ENCODE peak calls at places on chromosomes 16 and 17, in ten cellular contexts. One of them, this sample, is unnamed. For H3K4me1, the result is how much of the 10 kb centered on the place peaks cover.

GRCh38 chr17:74240637-74241036 is 27.3 kb downstream of the TTYH2 start:
- DNase-seq in left ventricle myocardium inferior: peak
- DNase-seq in PC-3: no peak
- DNase-seq in CD4-positive, CD25-positive, alpha-beta regulatory T cell: no peak
- DNase-seq in adrenal gland: no peak
- DNase-seq in pancreas: no peak
- DNase-seq in kidney: no peak
- DNase-seq in CD8-positive, alpha-beta memory T cell: no peak
- DNase-seq in A673: no peak
- DNase-seq in hepatocyte: peak
- DNase-seq in this sample: peak

GRCh38 chr17:19002805-19003542 is 1.6 kb downstream of the FAM83G start:
- DNase-seq in left ventricle myocardium inferior: no peak
- DNase-seq in PC-3: no peak
- DNase-seq in CD4-positive, CD25-positive, alpha-beta regulatory T cell: no peak
- DNase-seq in adrenal gland: no peak
- DNase-seq in pancreas: no peak
- DNase-seq in kidney: no peak
- DNase-seq in CD8-positive, alpha-beta memory T cell: peak
- DNase-seq in A673: no peak
- DNase-seq in hepatocyte: no peak
- DNase-seq in this sample: no peak

GRCh38 chr16:89924298-89924924 is 1.3 kb downstream of the TUBB3 start:
- DNase-seq in left ventricle myocardium inferior: no peak
- DNase-seq in PC-3: no peak
- DNase-seq in CD4-positive, CD25-positive, alpha-beta regulatory T cell: no peak
- DNase-seq in adrenal gland: no peak
- DNase-seq in pancreas: no peak
- DNase-seq in kidney: no peak
- DNase-seq in CD8-positive, alpha-beta memory T cell: peak
- DNase-seq in A673: peak
- DNase-seq in hepatocyte: peak
- DNase-seq in this sample: no peak

GRCh38 chr17:20262116-20262977 is 205.0 kb downstream of the LGALS9B start:
- DNase-seq in left ventricle myocardium inferior: no peak
- DNase-seq in PC-3: no peak
- DNase-seq in CD4-positive, CD25-positive, alpha-beta regulatory T cell: no peak
- DNase-seq in adrenal gland: no peak
- DNase-seq in pancreas: no peak
- DNase-seq in kidney: no peak
- DNase-seq in CD8-positive, alpha-beta memory T cell: peak
- DNase-seq in A673: no peak
- DNase-seq in hepatocyte: no peak
- DNase-seq in this sample: no peak

GRCh38 chr16:20799599-20799998 is 6.7 kb downstream of the ERI2 start:
- DNase-seq in left ventricle myocardium inferior: no peak
- DNase-seq in PC-3: peak
- DNase-seq in CD4-positive, CD25-positive, alpha-beta regulatory T cell: no peak
- DNase-seq in adrenal gland: no peak
- DNase-seq in pancreas: no peak
- DNase-seq in kidney: no peak
- DNase-seq in CD8-positive, alpha-beta memory T cell: no peak
- DNase-seq in A673: peak
- DNase-seq in hepatocyte: peak
- DNase-seq in this sample: no peak

GRCh38 chr17:53462393-53462811 is 360.3 kb upstream of the KIF2B start:
- DNase-seq in left ventricle myocardium inferior: no peak
- DNase-seq in PC-3: peak
- DNase-seq in CD4-positive, CD25-positive, alpha-beta regulatory T cell: no peak
- DNase-seq in adrenal gland: no peak
- DNase-seq in pancreas: no peak
- DNase-seq in kidney: no peak
- DNase-seq in CD8-positive, alpha-beta memory T cell: no peak
- DNase-seq in A673: no peak
- DNase-seq in hepatocyte: no peak
- DNase-seq in this sample: no peak

GRCh38 chr16:69711115-69711740 is 15.1 kb downstream of the NQO1 start:
- DNase-seq in left ventricle myocardium inferior: no peak
- DNase-seq in PC-3: peak
- DNase-seq in CD4-positive, CD25-positive, alpha-beta regulatory T cell: no peak
- DNase-seq in adrenal gland: peak
- DNase-seq in pancreas: peak
- DNase-seq in kidney: no peak
- DNase-seq in CD8-positive, alpha-beta memory T cell: no peak
- DNase-seq in A673: no peak
- DNase-seq in hepatocyte: no peak
- DNase-seq in this sample: peak

GRCh38 chr17:44908761-44909326 is 6.5 kb downstream of the GFAP start:
- DNase-seq in left ventricle myocardium inferior: no peak
- DNase-seq in PC-3: no peak
- DNase-seq in CD4-positive, CD25-positive, alpha-beta regulatory T cell: no peak
- DNase-seq in adrenal gland: no peak
- DNase-seq in pancreas: no peak
- DNase-seq in kidney: no peak
- DNase-seq in CD8-positive, alpha-beta memory T cell: no peak
- DNase-seq in A673: no peak
- DNase-seq in hepatocyte: no peak
- DNase-seq in this sample: no peak

GRCh38 chr16:80046848-80047247 is 446.3 kb upstream of the MAF start:
- DNase-seq in left ventricle myocardium inferior: no peak
- DNase-seq in PC-3: no peak
- DNase-seq in CD4-positive, CD25-positive, alpha-beta regulatory T cell: no peak
- DNase-seq in adrenal gland: no peak
- DNase-seq in pancreas: no peak
- DNase-seq in kidney: no peak
- DNase-seq in CD8-positive, alpha-beta memory T cell: no peak
- DNase-seq in A673: no peak
- DNase-seq in hepatocyte: no peak
- DNase-seq in this sample: no peak

GRCh38 chr16:80047796-80048649 is 447.5 kb upstream of the MAF start:
- DNase-seq in left ventricle myocardium inferior: no peak
- DNase-seq in PC-3: no peak
- DNase-seq in CD4-positive, CD25-positive, alpha-beta regulatory T cell: no peak
- DNase-seq in adrenal gland: no peak
- DNase-seq in pancreas: no peak
- DNase-seq in kidney: no peak
- DNase-seq in CD8-positive, alpha-beta memory T cell: no peak
- DNase-seq in A673: no peak
- DNase-seq in hepatocyte: no peak
- DNase-seq in this sample: no peak

GRCh38 chr16:80055831-80056230 is 455.3 kb upstream of the MAF start:
- DNase-seq in left ventricle myocardium inferior: no peak
- DNase-seq in PC-3: no peak
- DNase-seq in CD4-positive, CD25-positive, alpha-beta regulatory T cell: no peak
- DNase-seq in adrenal gland: no peak
- DNase-seq in pancreas: no peak
- DNase-seq in kidney: no peak
- DNase-seq in CD8-positive, alpha-beta memory T cell: no peak
- DNase-seq in A673: no peak
- DNase-seq in hepatocyte: no peak
- DNase-seq in this sample: no peak

GRCh38 chr16:80054656-80055055 is 454.1 kb upstream of the MAF start:
- DNase-seq in left ventricle myocardium inferior: no peak
- DNase-seq in PC-3: no peak
- DNase-seq in CD4-positive, CD25-positive, alpha-beta regulatory T cell: no peak
- DNase-seq in adrenal gland: no peak
- DNase-seq in pancreas: no peak
- DNase-seq in kidney: no peak
- DNase-seq in CD8-positive, alpha-beta memory T cell: no peak
- DNase-seq in A673: no peak
- DNase-seq in hepatocyte: no peak
- DNase-seq in this sample: no peak

DNA sequence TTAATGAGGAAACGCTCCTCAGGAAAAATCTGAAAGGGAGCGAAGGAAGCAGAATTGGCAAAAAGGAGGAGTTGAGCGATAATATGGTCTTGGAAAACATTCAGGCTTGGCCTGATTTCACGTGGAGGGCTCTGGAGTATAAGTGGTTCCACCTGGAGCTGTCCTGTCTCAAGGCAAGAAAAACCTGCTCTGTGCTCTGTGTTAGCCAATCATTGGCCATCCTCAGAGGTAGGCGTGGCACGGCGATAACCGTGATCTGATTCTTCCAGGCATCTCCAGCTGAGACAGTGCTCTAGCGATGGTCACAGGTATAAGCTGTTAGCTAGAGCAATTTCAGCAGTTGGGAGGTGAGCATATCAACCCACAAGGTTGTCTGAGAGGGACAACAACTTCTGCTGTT is 450.5 kb upstream of the MAF start:
- DNase-seq in left ventricle myocardium inferior: no peak
- DNase-seq in PC-3: no peak
- DNase-seq in CD4-positive, CD25-positive, alpha-beta regulatory T cell: no peak
- DNase-seq in adrenal gland: no peak
- DNase-seq in pancreas: no peak
- DNase-seq in kidney: no peak
- DNase-seq in CD8-positive, alpha-beta memory T cell: no peak
- DNase-seq in A673: no peak
- DNase-seq in hepatocyte: no peak
- DNase-seq in this sample: no peak
- H3K4me1 ChIP-seq in left ventricle myocardium inferior: under half
- H3K4me1 ChIP-seq in PC-3: under half
- H3K4me1 ChIP-seq in CD4-positive, CD25-positive, alpha-beta regulatory T cell: under half
- H3K4me1 ChIP-seq in adrenal gland: under half
- H3K4me1 ChIP-seq in pancreas: under half
- H3K4me1 ChIP-seq in kidney: under half
- H3K4me1 ChIP-seq in CD8-positive, alpha-beta memory T cell: under half
- H3K4me1 ChIP-seq in A673: under half
- H3K4me1 ChIP-seq in hepatocyte: under half
- H3K4me1 ChIP-seq in this sample: under half

DNA sequence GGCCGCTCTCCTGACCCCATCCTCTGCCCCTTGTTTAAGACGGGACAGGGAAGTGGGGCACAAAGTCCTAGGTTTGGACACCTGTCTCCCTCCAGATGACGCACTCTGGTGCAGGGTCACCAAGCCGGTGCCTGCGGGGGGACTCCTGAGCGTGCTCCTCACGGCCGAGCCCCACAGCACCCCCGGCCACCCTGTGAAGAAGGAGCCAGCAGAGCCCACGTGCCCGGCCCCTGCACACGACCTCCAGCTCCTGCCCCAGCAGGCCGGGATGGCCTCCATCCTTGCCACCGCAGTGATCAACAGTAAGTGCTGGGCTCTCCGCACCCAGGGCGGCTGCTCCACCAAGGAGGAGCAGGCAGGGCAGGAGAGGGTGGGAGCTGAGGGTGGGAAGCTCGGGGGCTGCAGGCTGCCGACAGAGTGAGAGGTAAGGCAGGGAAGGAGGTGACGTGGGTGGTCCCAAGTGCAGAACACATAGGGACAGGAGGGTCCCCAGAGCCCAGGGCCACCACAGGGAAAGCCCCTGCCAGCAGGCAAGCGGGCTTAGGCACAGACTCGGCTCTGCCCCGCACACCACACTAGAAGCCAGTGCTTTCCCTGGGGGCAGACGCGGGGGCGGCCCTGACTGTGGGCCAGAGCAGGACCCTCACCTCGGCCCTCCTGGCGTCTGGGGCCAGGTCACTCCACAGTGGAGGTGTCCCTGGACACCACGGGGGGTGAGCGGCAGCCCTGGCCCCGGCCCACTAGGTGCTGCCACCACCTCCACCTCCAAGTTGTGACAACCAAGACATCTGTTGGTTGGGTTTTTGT is 42.1 kb upstream of the ZC3H18 start:
- DNase-seq in left ventricle myocardium inferior: no peak
- DNase-seq in PC-3: no peak
- DNase-seq in CD4-positive, CD25-positive, alpha-beta regulatory T cell: no peak
- DNase-seq in adrenal gland: no peak
- DNase-seq in pancreas: peak
- DNase-seq in kidney: peak
- DNase-seq in CD8-positive, alpha-beta memory T cell: no peak
- DNase-seq in A673: no peak
- DNase-seq in hepatocyte: no peak
- DNase-seq in this sample: peak
- H3K4me1 ChIP-seq in left ventricle myocardium inferior: under half
- H3K4me1 ChIP-seq in PC-3: under half
- H3K4me1 ChIP-seq in CD4-positive, CD25-positive, alpha-beta regulatory T cell: under half
- H3K4me1 ChIP-seq in adrenal gland: under half
- H3K4me1 ChIP-seq in pancreas: under half
- H3K4me1 ChIP-seq in kidney: under half
- H3K4me1 ChIP-seq in CD8-positive, alpha-beta memory T cell: under half
- H3K4me1 ChIP-seq in A673: under half
- H3K4me1 ChIP-seq in hepatocyte: under half
- H3K4me1 ChIP-seq in this sample: under half

GRCh38 chr16:24838554-24839266 is 7.1 kb upstream of the SLC5A11 start:
- DNase-seq in left ventricle myocardium inferior: no peak
- DNase-seq in PC-3: peak
- DNase-seq in CD4-positive, CD25-positive, alpha-beta regulatory T cell: no peak
- DNase-seq in adrenal gland: peak
- DNase-seq in pancreas: no peak
- DNase-seq in kidney: no peak
- DNase-seq in CD8-positive, alpha-beta memory T cell: no peak
- DNase-seq in A673: peak
- DNase-seq in hepatocyte: peak
- DNase-seq in this sample: no peak
- H3K4me1 ChIP-seq in left ventricle myocardium inferior: under half
- H3K4me1 ChIP-seq in PC-3: under half
- H3K4me1 ChIP-seq in CD4-positive, CD25-positive, alpha-beta regulatory T cell: under half
- H3K4me1 ChIP-seq in adrenal gland: under half
- H3K4me1 ChIP-seq in pancreas: under half
- H3K4me1 ChIP-seq in kidney: under half
- H3K4me1 ChIP-seq in CD8-positive, alpha-beta memory T cell: under half
- H3K4me1 ChIP-seq in A673: under half
- H3K4me1 ChIP-seq in hepatocyte: under half
- H3K4me1 ChIP-seq in this sample: under half

GRCh38 chr16:22012241-22012640 is 4.3 kb downstream of the MOSMO start:
- DNase-seq in left ventricle myocardium inferior: no peak
- DNase-seq in PC-3: no peak
- DNase-seq in CD4-positive, CD25-positive, alpha-beta regulatory T cell: no peak
- DNase-seq in adrenal gland: no peak
- DNase-seq in pancreas: no peak
- DNase-seq in kidney: no peak
- DNase-seq in CD8-positive, alpha-beta memory T cell: no peak
- DNase-seq in A673: no peak
- DNase-seq in hepatocyte: no peak
- DNase-seq in this sample: no peak

GRCh38 chr16:22007509-22008214 is at the start of gene MOSMO:
- DNase-seq in left ventricle myocardium inferior: peak
- DNase-seq in PC-3: peak
- DNase-seq in CD4-positive, CD25-positive, alpha-beta regulatory T cell: peak
- DNase-seq in adrenal gland: peak
- DNase-seq in pancreas: peak
- DNase-seq in kidney: peak
- DNase-seq in CD8-positive, alpha-beta memory T cell: peak
- DNase-seq in A673: peak
- DNase-seq in hepatocyte: peak
- DNase-seq in this sample: peak

GRCh38 chr16:22014271-22014873 is 6.5 kb downstream of the MOSMO start:
- DNase-seq in left ventricle myocardium inferior: no peak
- DNase-seq in PC-3: no peak
- DNase-seq in CD4-positive, CD25-positive, alpha-beta regulatory T cell: no peak
- DNase-seq in adrenal gland: no peak
- DNase-seq in pancreas: no peak
- DNase-seq in kidney: no peak
- DNase-seq in CD8-positive, alpha-beta memory T cell: no peak
- DNase-seq in A673: no peak
- DNase-seq in hepatocyte: no peak
- DNase-seq in this sample: no peak

GRCh38 chr16:22008215-22009142 is 568 bp downstream of the MOSMO start:
- DNase-seq in left ventricle myocardium inferior: no peak
- DNase-seq in PC-3: no peak
- DNase-seq in CD4-positive, CD25-positive, alpha-beta regulatory T cell: peak
- DNase-seq in adrenal gland: peak
- DNase-seq in pancreas: peak
- DNase-seq in kidney: peak
- DNase-seq in CD8-positive, alpha-beta memory T cell: no peak
- DNase-seq in A673: no peak
- DNase-seq in hepatocyte: peak
- DNase-seq in this sample: peak

DNA sequence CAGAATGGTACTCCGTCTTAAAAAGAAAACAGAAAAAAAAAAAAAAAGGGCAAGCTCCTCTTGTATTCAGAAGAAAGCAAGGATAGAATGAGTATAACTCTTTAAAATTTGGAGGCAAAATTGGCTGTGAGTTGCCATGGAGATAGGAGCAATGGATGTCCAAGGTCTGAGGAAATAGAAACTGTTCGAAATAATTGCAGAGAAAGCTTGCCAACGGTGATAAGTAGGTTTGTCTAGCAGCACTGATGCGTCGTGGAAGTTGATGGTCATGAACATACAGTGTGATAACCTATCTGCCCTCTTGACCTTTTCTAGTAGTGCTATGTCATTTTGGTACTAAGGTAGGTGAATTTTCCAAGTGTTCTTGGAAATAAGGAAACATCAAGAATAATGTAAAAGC is 3.0 kb downstream of the MOSMO start:
- DNase-seq in left ventricle myocardium inferior: no peak
- DNase-seq in PC-3: no peak
- DNase-seq in CD4-positive, CD25-positive, alpha-beta regulatory T cell: no peak
- DNase-seq in adrenal gland: no peak
- DNase-seq in pancreas: no peak
- DNase-seq in kidney: no peak
- DNase-seq in CD8-positive, alpha-beta memory T cell: no peak
- DNase-seq in A673: no peak
- DNase-seq in hepatocyte: no peak
- DNase-seq in this sample: no peak
- H3K4me1 ChIP-seq in left ventricle myocardium inferior: half or more
- H3K4me1 ChIP-seq in PC-3: half or more
- H3K4me1 ChIP-seq in CD4-positive, CD25-positive, alpha-beta regulatory T cell: under half
- H3K4me1 ChIP-seq in adrenal gland: under half
- H3K4me1 ChIP-seq in pancreas: under half
- H3K4me1 ChIP-seq in kidney: under half
- H3K4me1 ChIP-seq in CD8-positive, alpha-beta memory T cell: under half
- H3K4me1 ChIP-seq in A673: under half
- H3K4me1 ChIP-seq in hepatocyte: under half
- H3K4me1 ChIP-seq in this sample: under half